ENCODE peak calls at places on chromosome 7, in nine cellular contexts. One of them, this sample, is unnamed.

GRCh38 chr7:74355091-74355490 is 65.9 kb downstream of the CLIP2 start:
- DNase-seq in fibroblast of lung: peak; percentile 83
- DNase-seq in adrenal gland: no peak
- DNase-seq in heart left ventricle: no peak
- DNase-seq in prostate gland: no peak
- DNase-seq in body of pancreas: peak; percentile 72
- DNase-seq in A549: peak; percentile 47
- DNase-seq in pancreas: no peak
- DNase-seq in right atrium auricular region: no peak
- DNase-seq in this sample: no peak

GRCh38 chr7:63042730-63043511 is 955.7 kb upstream of the ZNF722 start:
- DNase-seq in A549: no peak
- DNase-seq in heart left ventricle: no peak
- DNase-seq in prostate gland: no peak
- DNase-seq in fibroblast of lung: no peak
- DNase-seq in pancreas: no peak
- DNase-seq in body of pancreas: no peak
- DNase-seq in right atrium auricular region: no peak
- DNase-seq in adrenal gland: no peak
- DNase-seq in this sample: no peak

GRCh38 chr7:50851891-50852290 is 69.2 kb upstream of the GRB10 start:
- DNase-seq in heart left ventricle: no peak
- DNase-seq in right atrium auricular region: no peak
- DNase-seq in adrenal gland: no peak
- DNase-seq in body of pancreas: peak; percentile 35
- DNase-seq in A549: no peak
- DNase-seq in fibroblast of lung: no peak
- DNase-seq in pancreas: no peak
- DNase-seq in prostate gland: no peak
- DNase-seq in this sample: no peak

GRCh38 chr7:129780257-129781127 is 169.0 kb downstream of the NRF1 start:
- DNase-seq in right atrium auricular region: no peak
- DNase-seq in body of pancreas: peak; percentile 95
- DNase-seq in fibroblast of lung: no peak
- DNase-seq in adrenal gland: peak; percentile 75
- DNase-seq in A549: peak; percentile 98
- DNase-seq in prostate gland: peak; percentile 92
- DNase-seq in pancreas: peak; percentile 96
- DNase-seq in heart left ventricle: no peak
- DNase-seq in this sample: peak; percentile 98

GRCh38 chr7:71785216-71785615 is 626.9 kb downstream of the CALN1 start:
- DNase-seq in fibroblast of lung: no peak
- DNase-seq in adrenal gland: no peak
- DNase-seq in right atrium auricular region: no peak
- DNase-seq in heart left ventricle: no peak
- DNase-seq in prostate gland: no peak
- DNase-seq in A549: no peak
- DNase-seq in pancreas: no peak
- DNase-seq in body of pancreas: no peak
- DNase-seq in this sample: no peak

GRCh38 chr7:33806284-33807157 is 98.8 kb upstream of the BMPER start:
- DNase-seq in adrenal gland: no peak
- DNase-seq in body of pancreas: no peak
- DNase-seq in right atrium auricular region: peak; percentile 65
- DNase-seq in heart left ventricle: no peak
- DNase-seq in A549: no peak
- DNase-seq in fibroblast of lung: peak; percentile 48
- DNase-seq in prostate gland: no peak
- DNase-seq in pancreas: no peak
- DNase-seq in this sample: no peak

GRCh38 chr7:138468244-138469123 is 8.4 kb downstream of the TRIM24 start:
- DNase-seq in pancreas: no peak
- DNase-seq in heart left ventricle: peak; percentile 43
- DNase-seq in body of pancreas: peak; percentile 88
- DNase-seq in right atrium auricular region: no peak
- DNase-seq in adrenal gland: peak; percentile 48
- DNase-seq in fibroblast of lung: no peak
- DNase-seq in prostate gland: peak; percentile 33
- DNase-seq in A549: no peak
- DNase-seq in this sample: no peak

GRCh38 chr7:93622036-93622714 is 47.7 kb upstream of the CALCR start:
- DNase-seq in A549: peak; percentile 52
- DNase-seq in body of pancreas: peak; percentile 13
- DNase-seq in prostate gland: no peak
- DNase-seq in right atrium auricular region: no peak
- DNase-seq in pancreas: no peak
- DNase-seq in heart left ventricle: no peak
- DNase-seq in fibroblast of lung: peak; percentile 23
- DNase-seq in adrenal gland: no peak
- DNase-seq in this sample: peak; percentile 49

GRCh38 chr7:77738871-77739270 is 42.6 kb downstream of the RSBN1L start:
- DNase-seq in fibroblast of lung: peak; percentile 61
- DNase-seq in adrenal gland: no peak
- DNase-seq in right atrium auricular region: no peak
- DNase-seq in pancreas: no peak
- DNase-seq in prostate gland: no peak
- DNase-seq in A549: no peak
- DNase-seq in heart left ventricle: no peak
- DNase-seq in body of pancreas: no peak
- DNase-seq in this sample: no peak

GRCh38 chr7:142870575-142871259 is 14.8 kb downstream of the TRPV6 start:
- DNase-seq in adrenal gland: no peak
- DNase-seq in A549: no peak
- DNase-seq in fibroblast of lung: no peak
- DNase-seq in prostate gland: no peak
- DNase-seq in pancreas: no peak
- DNase-seq in right atrium auricular region: peak; percentile 46
- DNase-seq in body of pancreas: no peak
- DNase-seq in heart left ventricle: peak; percentile 14
- DNase-seq in this sample: no peak

GRCh38 chr7:23418046-23418445 is 52.2 kb downstream of the IGF2BP3 start:
- DNase-seq in heart left ventricle: no peak
- DNase-seq in pancreas: no peak
- DNase-seq in adrenal gland: no peak
- DNase-seq in prostate gland: no peak
- DNase-seq in A549: no peak
- DNase-seq in body of pancreas: no peak
- DNase-seq in fibroblast of lung: peak; percentile 51
- DNase-seq in right atrium auricular region: no peak
- DNase-seq in this sample: no peak

GRCh38 chr7:128139406-128139805 is 101.7 kb upstream of the LEP start:
- DNase-seq in heart left ventricle: no peak
- DNase-seq in right atrium auricular region: no peak
- DNase-seq in fibroblast of lung: no peak
- DNase-seq in body of pancreas: no peak
- DNase-seq in A549: no peak
- DNase-seq in pancreas: no peak
- DNase-seq in adrenal gland: no peak
- DNase-seq in prostate gland: no peak
- DNase-seq in this sample: no peak

GRCh38 chr7:135169141-135169935 is 1.2 kb downstream of the CYREN start:
- DNase-seq in A549: peak; percentile 71
- DNase-seq in heart left ventricle: no peak
- DNase-seq in prostate gland: no peak
- DNase-seq in body of pancreas: peak; percentile 39
- DNase-seq in adrenal gland: no peak
- DNase-seq in right atrium auricular region: peak; percentile 56
- DNase-seq in fibroblast of lung: peak; percentile 67
- DNase-seq in pancreas: no peak
- DNase-seq in this sample: peak; percentile 74

GRCh38 chr7:29920491-29920890 is 69.1 kb downstream of the SCRN1 start:
- DNase-seq in A549: no peak
- DNase-seq in body of pancreas: no peak
- DNase-seq in heart left ventricle: no peak
- DNase-seq in prostate gland: no peak
- DNase-seq in pancreas: no peak
- DNase-seq in right atrium auricular region: no peak
- DNase-seq in fibroblast of lung: no peak
- DNase-seq in adrenal gland: no peak
- DNase-seq in this sample: no peak

GRCh38 chr7:64559206-64559605 is 3.7 kb downstream of the ZNF680 start:
- DNase-seq in pancreas: no peak
- DNase-seq in A549: no peak
- DNase-seq in adrenal gland: no peak
- DNase-seq in heart left ventricle: no peak
- DNase-seq in right atrium auricular region: no peak
- DNase-seq in prostate gland: peak; percentile 46
- DNase-seq in body of pancreas: peak; percentile 37
- DNase-seq in fibroblast of lung: peak; percentile 62
- DNase-seq in this sample: no peak

GRCh38 chr7:69399038-69399800 is 199.1 kb upstream of the AUTS2 start:
- DNase-seq in adrenal gland: no peak
- DNase-seq in body of pancreas: no peak
- DNase-seq in pancreas: no peak
- DNase-seq in right atrium auricular region: no peak
- DNase-seq in heart left ventricle: no peak
- DNase-seq in fibroblast of lung: peak; percentile 75
- DNase-seq in prostate gland: no peak
- DNase-seq in A549: peak; percentile 53
- DNase-seq in this sample: no peak

GRCh38 chr7:140121321-140121720 is 55.5 kb downstream of the KDM7A start:
- DNase-seq in right atrium auricular region: no peak
- DNase-seq in A549: no peak
- DNase-seq in pancreas: no peak
- DNase-seq in body of pancreas: no peak
- DNase-seq in heart left ventricle: no peak
- DNase-seq in prostate gland: no peak
- DNase-seq in adrenal gland: no peak
- DNase-seq in fibroblast of lung: peak; percentile 51
- DNase-seq in this sample: no peak

GRCh38 chr7:94212160-94212559 is 182.5 kb upstream of the COL1A2 start:
- DNase-seq in fibroblast of lung: no peak
- DNase-seq in heart left ventricle: no peak
- DNase-seq in adrenal gland: no peak
- DNase-seq in prostate gland: no peak
- DNase-seq in right atrium auricular region: no peak
- DNase-seq in A549: no peak
- DNase-seq in pancreas: no peak
- DNase-seq in body of pancreas: no peak
- DNase-seq in this sample: no peak

GRCh38 chr7:139699640-139700504 is 77.9 kb downstream of the HIPK2 start:
- DNase-seq in pancreas: no peak
- DNase-seq in A549: no peak
- DNase-seq in prostate gland: no peak
- DNase-seq in adrenal gland: no peak
- DNase-seq in body of pancreas: no peak
- DNase-seq in heart left ventricle: no peak
- DNase-seq in fibroblast of lung: peak; percentile 18
- DNase-seq in right atrium auricular region: no peak
- DNase-seq in this sample: peak; percentile 25

GRCh38 chr7:141945356-141945755 is 1.4 kb downstream of the CLEC5A start:
- DNase-seq in right atrium auricular region: no peak
- DNase-seq in prostate gland: no peak
- DNase-seq in adrenal gland: no peak
- DNase-seq in heart left ventricle: no peak
- DNase-seq in fibroblast of lung: peak; percentile 3
- DNase-seq in A549: no peak
- DNase-seq in pancreas: no peak
- DNase-seq in body of pancreas: no peak
- DNase-seq in this sample: no peak

GRCh38 chr7:32102432-32102851 is 32.2 kb upstream of the PDE1C start:
- DNase-seq in body of pancreas: no peak
- DNase-seq in right atrium auricular region: no peak
- DNase-seq in prostate gland: no peak
- DNase-seq in fibroblast of lung: no peak
- DNase-seq in pancreas: no peak
- DNase-seq in A549: no peak
- DNase-seq in heart left ventricle: peak; percentile 62
- DNase-seq in adrenal gland: no peak
- DNase-seq in this sample: no peak

GRCh38 chr7:5773661-5774086 is 7.8 kb downstream of the RNF216 start:
- DNase-seq in right atrium auricular region: peak; percentile 63
- DNase-seq in prostate gland: no peak
- DNase-seq in heart left ventricle: no peak
- DNase-seq in body of pancreas: peak; percentile 20
- DNase-seq in adrenal gland: peak; percentile 49
- DNase-seq in fibroblast of lung: peak; percentile 98
- DNase-seq in A549: no peak
- DNase-seq in pancreas: no peak
- DNase-seq in this sample: no peak

DNA sequence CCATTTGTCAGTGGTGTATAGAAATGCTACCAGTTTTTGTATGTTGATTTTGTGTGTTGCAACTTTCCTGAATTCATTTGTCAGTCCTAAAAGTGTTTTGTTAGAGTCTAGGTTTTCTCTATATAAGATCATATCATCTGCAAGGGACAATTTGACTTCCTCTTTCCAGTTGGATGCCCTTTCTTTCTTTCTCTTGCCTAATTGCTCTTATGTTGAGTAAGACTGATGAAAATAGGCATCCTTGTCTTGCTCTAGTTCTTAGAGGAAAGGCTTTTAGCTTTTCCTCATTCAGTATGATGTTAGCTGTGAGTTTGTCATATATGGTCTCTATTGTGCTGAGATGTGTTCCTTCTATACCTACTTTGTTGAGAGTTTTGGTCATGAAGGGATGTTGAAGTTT is 161.7 kb upstream of the TPK1 start:
- DNase-seq in fibroblast of lung: no peak
- DNase-seq in prostate gland: no peak
- DNase-seq in A549: no peak
- DNase-seq in pancreas: no peak
- DNase-seq in adrenal gland: no peak
- DNase-seq in heart left ventricle: no peak
- DNase-seq in body of pancreas: no peak
- DNase-seq in right atrium auricular region: no peak
- DNase-seq in this sample: no peak
- H3K9me3 ChIP-seq in fibroblast of lung: no peaks in the 10 kb centered on the region
- H3K9me3 ChIP-seq in prostate gland: no peaks in the 10 kb centered on the region
- H3K9me3 ChIP-seq in A549: peaks cover 8% of the 10 kb centered on the region
- H3K9me3 ChIP-seq in pancreas: no peaks in the 10 kb centered on the region
- H3K9me3 ChIP-seq in adrenal gland: no peaks in the 10 kb centered on the region
- H3K9me3 ChIP-seq in heart left ventricle: no peaks in the 10 kb centered on the region
- H3K9me3 ChIP-seq in body of pancreas: no peaks in the 10 kb centered on the region
- H3K9me3 ChIP-seq in right atrium auricular region: no peaks in the 10 kb centered on the region
- H3K9me3 ChIP-seq in this sample: peaks cover 2% of the 10 kb centered on the region

GRCh38 chr7:36736827-36737211 is 12.5 kb upstream of the AOAH start:
- DNase-seq in A549: no peak
- DNase-seq in pancreas: no peak
- DNase-seq in prostate gland: no peak
- DNase-seq in adrenal gland: no peak
- DNase-seq in right atrium auricular region: no peak
- DNase-seq in heart left ventricle: no peak
- DNase-seq in body of pancreas: no peak
- DNase-seq in fibroblast of lung: no peak
- DNase-seq in this sample: no peak
- H3K4me3 ChIP-seq in A549: no peak overlapping the region
- H3K4me3 ChIP-seq in pancreas: no peak overlapping the region
- H3K4me3 ChIP-seq in prostate gland: no peak overlapping the region
- H3K4me3 ChIP-seq in adrenal gland: no peak overlapping the region
- H3K4me3 ChIP-seq in right atrium auricular region: no peak overlapping the region
- H3K4me3 ChIP-seq in heart left ventricle: no peak overlapping the region
- H3K4me3 ChIP-seq in body of pancreas: no peak overlapping the region
- H3K4me3 ChIP-seq in fibroblast of lung: no peak overlapping the region
- H3K4me3 ChIP-seq in this sample: no peak overlapping the region

GRCh38 chr7:155007947-155008346 is 5.0 kb upstream of the PAXIP1 start:
- DNase-seq in body of pancreas: no peak
- DNase-seq in right atrium auricular region: no peak
- DNase-seq in prostate gland: no peak
- DNase-seq in heart left ventricle: no peak
- DNase-seq in pancreas: no peak
- DNase-seq in adrenal gland: no peak
- DNase-seq in fibroblast of lung: no peak
- DNase-seq in A549: peak; percentile 25
- DNase-seq in this sample: peak; percentile 38
- TF ChIP-seq CTCF in body of pancreas: no peak
- TF ChIP-seq CTCF in right atrium auricular region: no peak
- TF ChIP-seq CTCF in prostate gland: no peak
- TF ChIP-seq CTCF in heart left ventricle: no peak
- TF ChIP-seq CTCF in pancreas: no peak
- TF ChIP-seq CTCF in adrenal gland: peak; percentile 8
- TF ChIP-seq CTCF in fibroblast of lung: peak; percentile 41
- TF ChIP-seq CTCF in A549: peak; percentile 30
- TF ChIP-seq CTCF in this sample: peak; percentile 69

GRCh38 chr7:158318511-158318913 is 269.1 kb downstream of the PTPRN2 start:
- DNase-seq in pancreas: no peak
- DNase-seq in body of pancreas: no peak
- DNase-seq in right atrium auricular region: peak; percentile 40
- DNase-seq in A549: no peak
- DNase-seq in heart left ventricle: no peak
- DNase-seq in adrenal gland: no peak
- DNase-seq in fibroblast of lung: no peak
- DNase-seq in prostate gland: no peak
- DNase-seq in this sample: no peak
- H3K9me3 ChIP-seq in pancreas: no peaks in the 10 kb centered on the region
- H3K9me3 ChIP-seq in body of pancreas: no peaks in the 10 kb centered on the region
- H3K9me3 ChIP-seq in right atrium auricular region: no peaks in the 10 kb centered on the region
- H3K9me3 ChIP-seq in A549: no peaks in the 10 kb centered on the region
- H3K9me3 ChIP-seq in heart left ventricle: no peaks in the 10 kb centered on the region
- H3K9me3 ChIP-seq in adrenal gland: no peaks in the 10 kb centered on the region
- H3K9me3 ChIP-seq in fibroblast of lung: no peaks in the 10 kb centered on the region
- H3K9me3 ChIP-seq in prostate gland: no peaks in the 10 kb centered on the region
- H3K9me3 ChIP-seq in this sample: no peaks in the 10 kb centered on the region